ENCODE peak calls at places on chromosomes 11 and 22, in eight cellular contexts. N is NCI-H1930; I is H1; V is C1 segment of cervical spinal cord; G is stimulated activated CD4-positive, alpha-beta T cell treated with anti-CD3 and anti-CD28 coated beads, Interleukin-4, amount 100 ng/mL, for 48 hours; F is colonic mucosa; Z is fibroblast of villous mesenchyme; J is left cardiac atrium. Q is an unnamed sample.

GRCh38 chr11:414333-414857 is 404 bp downstream of the SIGIRR start:
- DNase-seq in G (no peak), F (no peak), I (peak), Z (no peak), V (no peak), J (peak), N (no peak), Q (no peak)

GRCh38 chr22:19113429-19113828 is 8.8 kb downstream of the DGCR2 start:
- DNase-seq in F (no peak), G (no peak), V (no peak), N (no peak), I (no peak), Z (no peak), J (no peak), Q (no peak)

GRCh38 chr11:72735495-72736027 is 16.6 kb downstream of the ARAP1 start:
- DNase-seq in J (peak), V (no peak), Z (peak), F (no peak), N (no peak), G (no peak), I (no peak), Q (no peak)

GRCh38 chr11:19789840-19790710 is 77.4 kb downstream of the NAV2 start:
- DNase-seq in I (no peak), V (no peak), J (no peak), N (no peak), F (peak), G (no peak), Z (peak), Q (no peak)

GRCh38 chr11:73386026-73386425 is 9.8 kb downstream of the RELT start:
- DNase-seq in V (no peak), N (no peak), Z (no peak), J (no peak), I (no peak), G (no peak), F (no peak), Q (no peak)

GRCh38 chr11:44229003-44229570 is 80.9 kb downstream of the ALX4 start:
- DNase-seq in G (no peak), J (no peak), I (no peak), Z (no peak), F (peak), V (no peak), N (no peak), Q (peak)

GRCh38 chr11:34150494-34151151 is 45.2 kb downstream of the NAT10 start:
- DNase-seq in G (no peak), F (no peak), V (no peak), Z (peak), I (no peak), N (no peak), J (no peak), Q (no peak)

GRCh38 chr11:114447892-114448291 is 8.6 kb downstream of the REXO2 start:
- DNase-seq in Z (peak), G (no peak), V (no peak), I (no peak), F (no peak), N (no peak), J (no peak), Q (no peak)

GRCh38 chr22:29031236-29031982 is 30.2 kb downstream of the C22orf31 start:
- DNase-seq in F (peak), Z (peak), N (no peak), V (peak), G (no peak), I (peak), J (peak), Q (no peak)

GRCh38 chr11:29293825-29294224 is 723.0 kb downstream of the KCNA4 start:
- DNase-seq in V (no peak), G (no peak), J (no peak), Z (peak), I (no peak), F (no peak), N (no peak), Q (no peak)

GRCh38 chr11:44886765-44887164 is 63.9 kb downstream of the TP53I11 start:
- DNase-seq in Z (peak), J (no peak), G (no peak), I (no peak), V (no peak), N (no peak), F (no peak), Q (no peak)

GRCh38 chr11:120381401-120381800 is 45.2 kb downstream of the ARHGEF12 start:
- DNase-seq in N (no peak), V (no peak), Z (no peak), I (no peak), J (no peak), G (no peak), F (no peak), Q (no peak)

GRCh38 chr22:48754611-48755331 is 1072.9 kb downstream of the BRD1 start:
- DNase-seq in V (no peak), I (no peak), F (peak), J (no peak), Z (no peak), N (no peak), G (no peak), Q (no peak)

GRCh38 chr22:43152355-43153071 is 1.2 kb downstream of the TSPO start:
- DNase-seq in I (peak), F (peak), Z (peak), G (peak), N (no peak), J (peak), V (peak), Q (peak)

GRCh38 chr11:117887431-117888139 is 11.1 kb upstream of the FXYD6 start:
- DNase-seq in Z (no peak), F (peak), V (no peak), G (no peak), J (no peak), I (peak), N (no peak), Q (no peak)

GRCh38 chr11:14232652-14233051 is 126.3 kb downstream of the RRAS2 start:
- DNase-seq in J (no peak), F (no peak), G (no peak), N (no peak), Z (no peak), I (peak), V (no peak), Q (no peak)

GRCh38 chr22:19962909-19963806 is 21.5 kb upstream of the TXNRD2 start:
- DNase-seq in V (no peak), F (peak), N (no peak), I (peak), Z (peak), G (no peak), J (no peak), Q (peak)

GRCh38 chr11:47593492-47593933 is 698 bp downstream of the C1QTNF4 start:
- DNase-seq in V (no peak), Z (no peak), I (no peak), J (no peak), G (no peak), F (no peak), N (no peak), Q (no peak)

GRCh38 chr11:118843518-118843917 is 40.2 kb upstream of the CXCR5 start:
- DNase-seq in V (no peak), J (no peak), I (no peak), Z (no peak), G (no peak), N (no peak), F (no peak), Q (no peak)

GRCh38 chr22:32473388-32473952 is 1.1 kb upstream of the FBXO7 start:
- DNase-seq in V (peak), G (peak), I (peak), N (peak), Z (peak), F (peak), J (no peak), Q (no peak)

GRCh38 chr11:2092956-2093412 is 46.2 kb downstream of the IGF2 start:
- DNase-seq in Z (peak), V (peak), F (peak), G (peak), J (peak), I (no peak), N (no peak), Q (peak)

GRCh38 chr11:12086271-12087074 is 23.9 kb upstream of the MICAL2 start:
- DNase-seq in V (no peak), G (no peak), J (peak), F (peak), Z (peak), I (no peak), N (no peak), Q (no peak)

GRCh38 chr11:20351151-20351550 is 12.4 kb upstream of the HTATIP2 start:
- DNase-seq in G (no peak), J (no peak), V (no peak), N (no peak), I (no peak), F (no peak), Z (no peak), Q (no peak)

GRCh38 chr11:17812286-17813187 is 78.0 kb downstream of the KCNC1 start:
- DNase-seq in I (no peak), F (peak), J (no peak), G (no peak), N (no peak), V (no peak), Z (no peak), Q (peak)

GRCh38 chr11:75731095-75731494 is 13.5 kb downstream of the MOGAT2 start:
- DNase-seq in F (no peak), J (no peak), I (no peak), Z (no peak), V (no peak), N (no peak), G (no peak), Q (no peak)

GRCh38 chr11:104727768-104728167 is 170.5 kb downstream of the CASP12 start:
- DNase-seq in G (no peak), N (no peak), J (no peak), I (no peak), F (no peak), Z (no peak), V (no peak), Q (no peak)

GRCh38 chr11:118227865-118228785 is 3.3 kb upstream of the JAML start:
- DNase-seq in N (no peak), I (no peak), F (no peak), G (no peak), J (no peak), Z (no peak), V (no peak), Q (no peak)

GRCh38 chr11:12222099-12222751 is 111.8 kb downstream of the MICAL2 start:
- DNase-seq in I (no peak), G (no peak), Z (peak), J (peak), N (no peak), V (peak), F (peak), Q (no peak)

GRCh38 chr22:45709866-45710265 is 38.2 kb downstream of the ATXN10 start:
- DNase-seq in N (no peak), J (no peak), F (no peak), V (no peak), Z (peak), I (no peak), G (no peak), Q (no peak)

GRCh38 chr22:43837666-43838065 is 24.6 kb downstream of the SULT4A1 start:
- DNase-seq in F (no peak), Z (no peak), N (no peak), G (no peak), I (no peak), V (no peak), J (no peak), Q (no peak)

GRCh38 chr11:65780770-65781151 is at the start of gene AP5B1:
- DNase-seq in I (peak), J (peak), Z (peak), V (peak), G (peak), F (peak), N (peak), Q (no peak)

GRCh38 chr11:93031386-93031785 is 61.9 kb downstream of the MTNR1B start:
- DNase-seq in N (no peak), J (no peak), V (no peak), G (no peak), I (no peak), Z (peak), F (no peak), Q (no peak)

GRCh38 chr11:86519064-86519911 is 144.6 kb downstream of the CCDC81 start:
- DNase-seq in F (no peak), I (no peak), G (no peak), N (no peak), Z (peak), V (no peak), J (no peak), Q (no peak)

GRCh38 chr11:112793416-112793815 is 167.8 kb upstream of the NCAM1 start:
- DNase-seq in G (no peak), Z (no peak), I (no peak), J (no peak), N (no peak), V (no peak), F (no peak), Q (no peak)

GRCh38 chr11:110891411-110891810 is 179.2 kb upstream of the ARHGAP20 start:
- DNase-seq in I (no peak), G (no peak), N (no peak), F (no peak), V (no peak), Z (peak), J (no peak), Q (no peak)

GRCh38 chr22:41885116-41885515 is 29.8 kb downstream of the SHISA8 start:
- DNase-seq in V (no peak), N (no peak), I (no peak), G (no peak), F (no peak), Z (no peak), J (no peak), Q (no peak)

GRCh38 chr11:122075016-122075415 is 41.0 kb downstream of the BLID start:
- DNase-seq in G (no peak), I (no peak), J (no peak), N (no peak), Z (no peak), V (no peak), F (no peak), Q (no peak)